ENCODE peak calls at places on chromosomes 5 and 9, in eight cellular contexts. One of them, this sample, is unnamed. For H3K4me1 and H3K27me3, the result is how much of the 10 kb centered on the place peaks cover.

GRCh38 chr5:54088081-54088480 is 222.3 kb downstream of the ARL15 start:
- DNase-seq in sigmoid colon: no peak
- DNase-seq in H1: no peak
- DNase-seq in CD4-positive, CD25-positive, alpha-beta regulatory T cell: no peak
- DNase-seq in Caco-2: no peak
- DNase-seq in stomach: no peak
- DNase-seq in DND-41: no peak
- DNase-seq in right atrium auricular region: no peak
- DNase-seq in this sample: no peak

GRCh38 chr5:143554918-143555477 is 151.5 kb upstream of the NR3C1 start:
- DNase-seq in sigmoid colon: no peak
- DNase-seq in H1: no peak
- DNase-seq in CD4-positive, CD25-positive, alpha-beta regulatory T cell: no peak
- DNase-seq in Caco-2: peak
- DNase-seq in stomach: no peak
- DNase-seq in DND-41: no peak
- DNase-seq in right atrium auricular region: no peak
- DNase-seq in this sample: no peak

GRCh38 chr5:27437594-27438200 is 399.3 kb upstream of the CDH9 start:
- DNase-seq in sigmoid colon: no peak
- DNase-seq in H1: no peak
- DNase-seq in CD4-positive, CD25-positive, alpha-beta regulatory T cell: no peak
- DNase-seq in Caco-2: no peak
- DNase-seq in stomach: no peak
- DNase-seq in DND-41: no peak
- DNase-seq in right atrium auricular region: no peak
- DNase-seq in this sample: no peak

GRCh38 chr9:35990155-35990554 is 32.2 kb upstream of the OR2S2 start:
- DNase-seq in sigmoid colon: no peak
- DNase-seq in H1: no peak
- DNase-seq in CD4-positive, CD25-positive, alpha-beta regulatory T cell: no peak
- DNase-seq in Caco-2: no peak
- DNase-seq in stomach: no peak
- DNase-seq in DND-41: no peak
- DNase-seq in right atrium auricular region: no peak
- DNase-seq in this sample: no peak

GRCh38 chr5:153636713-153637112 is 146.2 kb downstream of the GRIA1 start:
- DNase-seq in sigmoid colon: no peak
- DNase-seq in H1: no peak
- DNase-seq in CD4-positive, CD25-positive, alpha-beta regulatory T cell: no peak
- DNase-seq in Caco-2: no peak
- DNase-seq in stomach: no peak
- DNase-seq in DND-41: no peak
- DNase-seq in right atrium auricular region: no peak
- DNase-seq in this sample: no peak

GRCh38 chr9:116144038-116144437 is 9.6 kb upstream of the PAPPA start:
- DNase-seq in sigmoid colon: no peak
- DNase-seq in H1: no peak
- DNase-seq in CD4-positive, CD25-positive, alpha-beta regulatory T cell: no peak
- DNase-seq in Caco-2: no peak
- DNase-seq in stomach: no peak
- DNase-seq in DND-41: no peak
- DNase-seq in right atrium auricular region: no peak
- DNase-seq in this sample: no peak

GRCh38 chr5:170250810-170251317 is 18.1 kb downstream of the C5orf58 start:
- DNase-seq in sigmoid colon: no peak
- DNase-seq in H1: no peak
- DNase-seq in CD4-positive, CD25-positive, alpha-beta regulatory T cell: no peak
- DNase-seq in Caco-2: no peak
- DNase-seq in stomach: no peak
- DNase-seq in DND-41: no peak
- DNase-seq in right atrium auricular region: no peak
- DNase-seq in this sample: no peak

GRCh38 chr9:37082214-37082765 is 38.1 kb upstream of the ZCCHC7 start:
- DNase-seq in sigmoid colon: no peak
- DNase-seq in H1: no peak
- DNase-seq in CD4-positive, CD25-positive, alpha-beta regulatory T cell: no peak
- DNase-seq in Caco-2: no peak
- DNase-seq in stomach: no peak
- DNase-seq in DND-41: no peak
- DNase-seq in right atrium auricular region: no peak
- DNase-seq in this sample: peak

GRCh38 chr9:128276574-128277270 is 646 bp downstream of the SWI5 start:
- DNase-seq in sigmoid colon: peak
- DNase-seq in H1: no peak
- DNase-seq in CD4-positive, CD25-positive, alpha-beta regulatory T cell: no peak
- DNase-seq in Caco-2: no peak
- DNase-seq in stomach: no peak
- DNase-seq in DND-41: no peak
- DNase-seq in right atrium auricular region: peak
- DNase-seq in this sample: no peak

GRCh38 chr5:162209005-162209605 is 141.5 kb downstream of the GABRG2 start:
- DNase-seq in sigmoid colon: no peak
- DNase-seq in H1: peak
- DNase-seq in CD4-positive, CD25-positive, alpha-beta regulatory T cell: no peak
- DNase-seq in Caco-2: peak
- DNase-seq in stomach: peak
- DNase-seq in DND-41: peak
- DNase-seq in right atrium auricular region: no peak
- DNase-seq in this sample: no peak

GRCh38 chr9:76926324-76926731 is 20.4 kb upstream of the PRUNE2 start:
- DNase-seq in sigmoid colon: no peak
- DNase-seq in H1: no peak
- DNase-seq in CD4-positive, CD25-positive, alpha-beta regulatory T cell: no peak
- DNase-seq in Caco-2: no peak
- DNase-seq in stomach: no peak
- DNase-seq in DND-41: no peak
- DNase-seq in right atrium auricular region: no peak
- DNase-seq in this sample: no peak

GRCh38 chr5:66828046-66828550 is 231.9 kb downstream of the MAST4 start:
- DNase-seq in sigmoid colon: no peak
- DNase-seq in H1: peak
- DNase-seq in CD4-positive, CD25-positive, alpha-beta regulatory T cell: no peak
- DNase-seq in Caco-2: no peak
- DNase-seq in stomach: no peak
- DNase-seq in DND-41: no peak
- DNase-seq in right atrium auricular region: no peak
- DNase-seq in this sample: no peak

GRCh38 chr9:1400983-1401382 is 350.8 kb downstream of the DMRT2 start:
- DNase-seq in sigmoid colon: no peak
- DNase-seq in H1: no peak
- DNase-seq in CD4-positive, CD25-positive, alpha-beta regulatory T cell: no peak
- DNase-seq in Caco-2: peak
- DNase-seq in stomach: no peak
- DNase-seq in DND-41: no peak
- DNase-seq in right atrium auricular region: no peak
- DNase-seq in this sample: no peak

GRCh38 chr5:63686938-63687337 is 275.3 kb downstream of the HTR1A start:
- DNase-seq in sigmoid colon: no peak
- DNase-seq in H1: no peak
- DNase-seq in CD4-positive, CD25-positive, alpha-beta regulatory T cell: no peak
- DNase-seq in Caco-2: no peak
- DNase-seq in stomach: no peak
- DNase-seq in DND-41: no peak
- DNase-seq in right atrium auricular region: no peak
- DNase-seq in this sample: no peak

GRCh38 chr5:34499001-34499734 is 157.0 kb upstream of the RAI14 start:
- DNase-seq in sigmoid colon: no peak
- DNase-seq in H1: no peak
- DNase-seq in CD4-positive, CD25-positive, alpha-beta regulatory T cell: no peak
- DNase-seq in Caco-2: no peak
- DNase-seq in stomach: no peak
- DNase-seq in DND-41: no peak
- DNase-seq in right atrium auricular region: no peak
- DNase-seq in this sample: no peak

GRCh38 chr9:19120846-19121245 is 6.4 kb downstream of the PLIN2 start:
- DNase-seq in sigmoid colon: no peak
- DNase-seq in H1: no peak
- DNase-seq in CD4-positive, CD25-positive, alpha-beta regulatory T cell: no peak
- DNase-seq in Caco-2: no peak
- DNase-seq in stomach: no peak
- DNase-seq in DND-41: no peak
- DNase-seq in right atrium auricular region: no peak
- DNase-seq in this sample: no peak

GRCh38 chr5:58838732-58839131 is 255.9 kb downstream of the RAB3C start:
- DNase-seq in sigmoid colon: no peak
- DNase-seq in H1: no peak
- DNase-seq in CD4-positive, CD25-positive, alpha-beta regulatory T cell: no peak
- DNase-seq in Caco-2: no peak
- DNase-seq in stomach: no peak
- DNase-seq in DND-41: no peak
- DNase-seq in right atrium auricular region: no peak
- DNase-seq in this sample: no peak

GRCh38 chr5:177447066-177447610 is 524 bp downstream of the PRR7 start:
- DNase-seq in sigmoid colon: no peak
- DNase-seq in H1: peak
- DNase-seq in CD4-positive, CD25-positive, alpha-beta regulatory T cell: peak
- DNase-seq in Caco-2: no peak
- DNase-seq in stomach: peak
- DNase-seq in DND-41: peak
- DNase-seq in right atrium auricular region: no peak
- DNase-seq in this sample: peak

GRCh38 chr5:145847499-145848497 is 12.7 kb upstream of the PRELID2 start:
- DNase-seq in sigmoid colon: no peak
- DNase-seq in H1: no peak
- DNase-seq in CD4-positive, CD25-positive, alpha-beta regulatory T cell: no peak
- DNase-seq in Caco-2: no peak
- DNase-seq in stomach: no peak
- DNase-seq in DND-41: no peak
- DNase-seq in right atrium auricular region: no peak
- DNase-seq in this sample: no peak

GRCh38 chr9:3916420-3916819 is 383.4 kb downstream of the GLIS3 start:
- DNase-seq in sigmoid colon: no peak
- DNase-seq in H1: no peak
- DNase-seq in CD4-positive, CD25-positive, alpha-beta regulatory T cell: no peak
- DNase-seq in Caco-2: no peak
- DNase-seq in stomach: no peak
- DNase-seq in DND-41: no peak
- DNase-seq in right atrium auricular region: no peak
- DNase-seq in this sample: no peak
- H3K4me1 ChIP-seq in sigmoid colon: under half
- H3K4me1 ChIP-seq in H1: under half
- H3K4me1 ChIP-seq in CD4-positive, CD25-positive, alpha-beta regulatory T cell: under half
- H3K4me1 ChIP-seq in Caco-2: under half
- H3K4me1 ChIP-seq in stomach: under half
- H3K4me1 ChIP-seq in DND-41: under half
- H3K4me1 ChIP-seq in right atrium auricular region: under half
- H3K4me1 ChIP-seq in this sample: under half

DNA sequence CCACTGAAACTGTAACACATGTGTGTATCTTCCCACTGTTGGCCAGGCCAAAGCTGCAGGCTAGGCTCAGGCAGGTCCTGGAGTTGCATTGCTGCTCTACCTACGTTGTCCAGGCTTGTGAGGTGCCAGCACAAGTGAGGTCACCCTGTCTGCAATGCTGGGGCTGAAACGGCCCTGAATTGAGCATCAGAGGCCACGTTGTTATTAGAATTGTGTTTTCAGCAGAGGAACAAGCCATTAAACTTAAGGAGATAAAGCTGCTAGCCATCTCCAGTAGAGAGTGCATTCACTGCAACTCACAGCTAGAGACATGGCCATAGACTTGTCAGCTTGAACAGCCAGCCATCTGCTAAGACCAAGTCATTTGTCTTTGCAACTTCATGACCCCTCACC is 191.8 kb downstream of the SEMA6A start:
- DNase-seq in sigmoid colon: no peak
- DNase-seq in H1: no peak
- DNase-seq in CD4-positive, CD25-positive, alpha-beta regulatory T cell: no peak
- DNase-seq in Caco-2: no peak
- DNase-seq in stomach: no peak
- DNase-seq in DND-41: no peak
- DNase-seq in right atrium auricular region: no peak
- DNase-seq in this sample: no peak
- H3K27me3 ChIP-seq in sigmoid colon: under half
- H3K27me3 ChIP-seq in H1: under half
- H3K27me3 ChIP-seq in CD4-positive, CD25-positive, alpha-beta regulatory T cell: under half
- H3K27me3 ChIP-seq in Caco-2: under half
- H3K27me3 ChIP-seq in stomach: under half
- H3K27me3 ChIP-seq in DND-41: under half
- H3K27me3 ChIP-seq in right atrium auricular region: under half
- H3K27me3 ChIP-seq in this sample: under half

GRCh38 chr5:109692852-109693251 is 3.1 kb downstream of the MAN2A1 start:
- DNase-seq in sigmoid colon: no peak
- DNase-seq in H1: no peak
- DNase-seq in CD4-positive, CD25-positive, alpha-beta regulatory T cell: no peak
- DNase-seq in Caco-2: no peak
- DNase-seq in stomach: no peak
- DNase-seq in DND-41: no peak
- DNase-seq in right atrium auricular region: no peak
- DNase-seq in this sample: no peak
- H3K4me1 ChIP-seq in sigmoid colon: under half
- H3K4me1 ChIP-seq in H1: under half
- H3K4me1 ChIP-seq in CD4-positive, CD25-positive, alpha-beta regulatory T cell: half or more
- H3K4me1 ChIP-seq in Caco-2: under half
- H3K4me1 ChIP-seq in stomach: under half
- H3K4me1 ChIP-seq in DND-41: half or more
- H3K4me1 ChIP-seq in right atrium auricular region: under half
- H3K4me1 ChIP-seq in this sample: half or more

GRCh38 chr5:73448451-73449136 is at the start of gene FOXD1:
- DNase-seq in sigmoid colon: peak
- DNase-seq in H1: peak
- DNase-seq in CD4-positive, CD25-positive, alpha-beta regulatory T cell: peak
- DNase-seq in Caco-2: peak
- DNase-seq in stomach: peak
- DNase-seq in DND-41: no peak
- DNase-seq in right atrium auricular region: no peak
- DNase-seq in this sample: peak

GRCh38 chr5:73450041-73450598 is 1.5 kb upstream of the FOXD1 start:
- DNase-seq in sigmoid colon: no peak
- DNase-seq in H1: no peak
- DNase-seq in CD4-positive, CD25-positive, alpha-beta regulatory T cell: no peak
- DNase-seq in Caco-2: no peak
- DNase-seq in stomach: no peak
- DNase-seq in DND-41: no peak
- DNase-seq in right atrium auricular region: no peak
- DNase-seq in this sample: no peak

GRCh38 chr5:73446631-73447233 is 1.8 kb downstream of the FOXD1 start:
- DNase-seq in sigmoid colon: no peak
- DNase-seq in H1: peak
- DNase-seq in CD4-positive, CD25-positive, alpha-beta regulatory T cell: no peak
- DNase-seq in Caco-2: no peak
- DNase-seq in stomach: no peak
- DNase-seq in DND-41: no peak
- DNase-seq in right atrium auricular region: no peak
- DNase-seq in this sample: no peak

GRCh38 chr5:73447234-73448071 is 1.1 kb downstream of the FOXD1 start:
- DNase-seq in sigmoid colon: no peak
- DNase-seq in H1: peak
- DNase-seq in CD4-positive, CD25-positive, alpha-beta regulatory T cell: peak
- DNase-seq in Caco-2: peak
- DNase-seq in stomach: no peak
- DNase-seq in DND-41: no peak
- DNase-seq in right atrium auricular region: no peak
- DNase-seq in this sample: peak

DNA sequence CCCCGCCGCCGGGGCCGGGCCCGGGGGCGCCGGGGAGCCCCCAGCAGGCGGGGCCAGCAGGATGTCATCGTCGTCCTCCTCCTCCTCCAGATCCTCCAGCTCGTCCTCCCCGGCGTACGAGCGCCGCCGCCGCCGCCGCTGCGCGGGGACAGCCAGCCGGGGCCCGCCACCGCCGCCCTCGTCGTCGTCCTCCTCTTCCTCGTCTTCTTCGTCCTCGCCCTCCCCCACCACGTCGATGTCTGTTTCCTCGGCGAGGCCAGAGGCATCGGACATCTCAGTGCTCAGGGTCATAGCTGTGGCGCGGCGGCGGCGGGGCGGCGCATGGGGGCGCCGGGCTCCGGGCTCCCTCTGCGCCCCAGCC is 525 bp downstream of the FOXD1 start:
- DNase-seq in sigmoid colon: no peak
- DNase-seq in H1: peak
- DNase-seq in CD4-positive, CD25-positive, alpha-beta regulatory T cell: no peak
- DNase-seq in Caco-2: no peak
- DNase-seq in stomach: no peak
- DNase-seq in DND-41: no peak
- DNase-seq in right atrium auricular region: no peak
- DNase-seq in this sample: no peak
- H3K27me3 ChIP-seq in sigmoid colon: half or more
- H3K27me3 ChIP-seq in H1: half or more
- H3K27me3 ChIP-seq in CD4-positive, CD25-positive, alpha-beta regulatory T cell: half or more
- H3K27me3 ChIP-seq in Caco-2: under half
- H3K27me3 ChIP-seq in stomach: half or more
- H3K27me3 ChIP-seq in DND-41: under half
- H3K27me3 ChIP-seq in right atrium auricular region: half or more
- H3K27me3 ChIP-seq in this sample: half or more